ENCODE peak calls at places on chromosomes 7 and 10, in six cellular contexts. One of them, this sample, is unnamed.

GRCh38 chr10:3067045-3067858 is at the start of gene PFKP:
- DNase-seq in stomach: no peak
- DNase-seq in WTC11: peak
- DNase-seq in activated T-helper 9 cell treated with anti-CD3 and anti-CD28 coated beads, Interleukin-2, amount 50 U/mL, for 16 hours: peak
- DNase-seq in hypothalamus: peak
- DNase-seq in fibroblast of pulmonary artery: no peak
- DNase-seq in this sample: peak

GRCh38 chr10:5107860-5108526 is 13.8 kb downstream of the AKR1C3 start:
- DNase-seq in hypothalamus: no peak
- DNase-seq in WTC11: no peak
- DNase-seq in stomach: no peak
- DNase-seq in activated T-helper 9 cell treated with anti-CD3 and anti-CD28 coated beads, Interleukin-2, amount 50 U/mL, for 16 hours: no peak
- DNase-seq in fibroblast of pulmonary artery: no peak
- DNase-seq in this sample: no peak

GRCh38 chr7:159005618-159006017 is 139.0 kb downstream of the VIPR2 start:
- DNase-seq in activated T-helper 9 cell treated with anti-CD3 and anti-CD28 coated beads, Interleukin-2, amount 50 U/mL, for 16 hours: no peak
- DNase-seq in hypothalamus: no peak
- DNase-seq in stomach: no peak
- DNase-seq in fibroblast of pulmonary artery: no peak
- DNase-seq in WTC11: no peak
- DNase-seq in this sample: no peak

GRCh38 chr7:100803398-100804161 is 23.7 kb downstream of the EPHB4 start:
- DNase-seq in WTC11: peak
- DNase-seq in activated T-helper 9 cell treated with anti-CD3 and anti-CD28 coated beads, Interleukin-2, amount 50 U/mL, for 16 hours: no peak
- DNase-seq in stomach: peak
- DNase-seq in hypothalamus: peak
- DNase-seq in fibroblast of pulmonary artery: peak
- DNase-seq in this sample: peak

GRCh38 chr10:5959116-5959515 is 18.2 kb downstream of the IL15RA start:
- DNase-seq in fibroblast of pulmonary artery: no peak
- DNase-seq in activated T-helper 9 cell treated with anti-CD3 and anti-CD28 coated beads, Interleukin-2, amount 50 U/mL, for 16 hours: no peak
- DNase-seq in WTC11: no peak
- DNase-seq in hypothalamus: no peak
- DNase-seq in stomach: no peak
- DNase-seq in this sample: no peak

GRCh38 chr10:6669269-6669859 is 89.3 kb upstream of the PRKCQ start:
- DNase-seq in WTC11: no peak
- DNase-seq in stomach: no peak
- DNase-seq in activated T-helper 9 cell treated with anti-CD3 and anti-CD28 coated beads, Interleukin-2, amount 50 U/mL, for 16 hours: no peak
- DNase-seq in hypothalamus: no peak
- DNase-seq in fibroblast of pulmonary artery: peak
- DNase-seq in this sample: peak

GRCh38 chr10:127195041-127195506 is 1.3 kb downstream of the INSYN2A start:
- DNase-seq in stomach: no peak
- DNase-seq in fibroblast of pulmonary artery: no peak
- DNase-seq in hypothalamus: no peak
- DNase-seq in activated T-helper 9 cell treated with anti-CD3 and anti-CD28 coated beads, Interleukin-2, amount 50 U/mL, for 16 hours: no peak
- DNase-seq in WTC11: peak
- DNase-seq in this sample: peak

GRCh38 chr7:5564894-5565293 is 141.3 kb upstream of the TNRC18 start:
- DNase-seq in hypothalamus: no peak
- DNase-seq in stomach: no peak
- DNase-seq in activated T-helper 9 cell treated with anti-CD3 and anti-CD28 coated beads, Interleukin-2, amount 50 U/mL, for 16 hours: no peak
- DNase-seq in WTC11: no peak
- DNase-seq in fibroblast of pulmonary artery: no peak
- DNase-seq in this sample: no peak

GRCh38 chr10:10871312-10871711 is 146.4 kb upstream of the CELF2 start:
- DNase-seq in fibroblast of pulmonary artery: no peak
- DNase-seq in WTC11: no peak
- DNase-seq in stomach: no peak
- DNase-seq in hypothalamus: no peak
- DNase-seq in activated T-helper 9 cell treated with anti-CD3 and anti-CD28 coated beads, Interleukin-2, amount 50 U/mL, for 16 hours: no peak
- DNase-seq in this sample: no peak

GRCh38 chr10:553233-553632 is 136.2 kb downstream of the DIP2C start:
- DNase-seq in fibroblast of pulmonary artery: no peak
- DNase-seq in hypothalamus: no peak
- DNase-seq in stomach: peak
- DNase-seq in WTC11: no peak
- DNase-seq in activated T-helper 9 cell treated with anti-CD3 and anti-CD28 coated beads, Interleukin-2, amount 50 U/mL, for 16 hours: no peak
- DNase-seq in this sample: no peak

GRCh38 chr7:17058568-17058967 is 176.8 kb upstream of the AGR3 start:
- DNase-seq in fibroblast of pulmonary artery: peak
- DNase-seq in stomach: no peak
- DNase-seq in WTC11: no peak
- DNase-seq in activated T-helper 9 cell treated with anti-CD3 and anti-CD28 coated beads, Interleukin-2, amount 50 U/mL, for 16 hours: no peak
- DNase-seq in hypothalamus: no peak
- DNase-seq in this sample: no peak

This sample was measured in frontal cortex.